ENCODE peak calls at places on chromosomes 2 and 18, in four cellular contexts. One of them, this sample, is unnamed.

GRCh38 chr2:238967031-238967977 is 119.4 kb downstream of the TWIST2 start:
- DNase-seq in stomach: no peak
- DNase-seq in Karpas-422: no peak
- DNase-seq in GM23248: no peak
- DNase-seq in this sample: peak; percentile 12

GRCh38 chr2:86037795-86038192 is 67.9 kb downstream of the POLR1A start:
- DNase-seq in stomach: no peak
- DNase-seq in Karpas-422: no peak
- DNase-seq in GM23248: peak; percentile 30
- DNase-seq in this sample: no peak

GRCh38 chr2:160328748-160329147 is 128.7 kb upstream of the ITGB6 start:
- DNase-seq in stomach: no peak
- DNase-seq in Karpas-422: no peak
- DNase-seq in GM23248: no peak
- DNase-seq in this sample: no peak

GRCh38 chr2:180730976-180731375 is 249.4 kb upstream of the UBE2E3 start:
- DNase-seq in stomach: no peak
- DNase-seq in Karpas-422: no peak
- DNase-seq in GM23248: peak; percentile 42
- DNase-seq in this sample: no peak

GRCh38 chr18:25516121-25516520 is 164.2 kb upstream of the ZNF521 start:
- DNase-seq in stomach: no peak
- DNase-seq in Karpas-422: no peak
- DNase-seq in GM23248: no peak
- DNase-seq in this sample: no peak

GRCh38 chr2:53622141-53622540 is 145.5 kb upstream of the CHAC2 start:
- DNase-seq in stomach: no peak
- DNase-seq in Karpas-422: no peak
- DNase-seq in GM23248: no peak
- DNase-seq in this sample: no peak

GRCh38 chr2:175107146-175107545 is 60.9 kb downstream of the ATF2 start:
- DNase-seq in stomach: no peak
- DNase-seq in Karpas-422: no peak
- DNase-seq in GM23248: no peak
- DNase-seq in this sample: no peak

GRCh38 chr18:75314117-75314516 is 103.5 kb downstream of the TSHZ1 start:
- DNase-seq in stomach: no peak
- DNase-seq in Karpas-422: peak; percentile 51
- DNase-seq in GM23248: no peak
- DNase-seq in this sample: no peak

GRCh38 chr2:26570083-26570430 is 71.1 kb downstream of the CIB4 start:
- DNase-seq in stomach: no peak
- DNase-seq in Karpas-422: no peak
- DNase-seq in GM23248: no peak
- DNase-seq in this sample: no peak

GRCh38 chr2:204333861-204334260 is 211.4 kb upstream of the PARD3B start:
- DNase-seq in stomach: no peak
- DNase-seq in Karpas-422: no peak
- DNase-seq in GM23248: no peak
- DNase-seq in this sample: no peak

GRCh38 chr2:83085869-83086268 is 1373.2 kb downstream of the SUCLG1 start:
- DNase-seq in stomach: no peak
- DNase-seq in Karpas-422: no peak
- DNase-seq in GM23248: no peak
- DNase-seq in this sample: no peak

GRCh38 chr2:26542676-26543505 is 65.0 kb upstream of the OTOF start:
- DNase-seq in stomach: peak; percentile 44
- DNase-seq in Karpas-422: no peak
- DNase-seq in GM23248: no peak
- DNase-seq in this sample: peak; percentile 48

GRCh38 chr2:134014196-134014960 is 239.5 kb upstream of the MGAT5 start:
- DNase-seq in stomach: no peak
- DNase-seq in Karpas-422: no peak
- DNase-seq in GM23248: no peak
- DNase-seq in this sample: no peak

GRCh38 chr18:25288340-25288955 is 63.5 kb downstream of the ZNF521 start:
- DNase-seq in stomach: no peak
- DNase-seq in Karpas-422: no peak
- DNase-seq in GM23248: no peak
- DNase-seq in this sample: no peak

GRCh38 chr2:109372614-109373013 is 241.2 kb downstream of the SEPTIN10 start:
- DNase-seq in stomach: peak; percentile 17
- DNase-seq in Karpas-422: no peak
- DNase-seq in GM23248: no peak
- DNase-seq in this sample: peak; percentile 19

GRCh38 chr18:75127143-75128021 is 81.6 kb downstream of the PTGR3 start:
- DNase-seq in stomach: no peak
- DNase-seq in Karpas-422: no peak
- DNase-seq in GM23248: no peak
- DNase-seq in this sample: peak; percentile 71

GRCh38 chr2:54666741-54667639 is 56.5 kb upstream of the EML6 start:
- DNase-seq in stomach: peak; percentile 35
- DNase-seq in Karpas-422: no peak
- DNase-seq in GM23248: peak; percentile 49
- DNase-seq in this sample: no peak